ENCODE peak calls at places on chromosomes 5 and 9, in eight cellular contexts. J, F, K, R, S, V, D and X are unnamed samples. For H3K27me3 and H3K36me3, the result is how much of the 10 kb centered on the place peaks cover.

GRCh38 chr5:176528301-176528700 is 8.9 kb downstream of the RNF44 start:
- DNase-seq in J (no peak), F (no peak), K (no peak), R (no peak), S (no peak), V (no peak), D (no peak), X (peak)

GRCh38 chr5:124774002-124774318 is 27.5 kb upstream of the ZNF608 start:
- DNase-seq in J (no peak), F (no peak), K (no peak), R (no peak), S (no peak), V (no peak), D (no peak), X (no peak)

GRCh38 chr5:176596689-176597416 is 13.1 kb downstream of the GPRIN1 start:
- DNase-seq in J (no peak), F (no peak), K (peak), R (peak), S (peak), V (peak), D (peak), X (peak)

GRCh38 chr9:93254806-93255519 is 71.0 kb downstream of the WNK2 start:
- DNase-seq in J (no peak), F (no peak), K (no peak), R (peak), S (no peak), V (no peak), D (no peak), X (peak)

GRCh38 chr9:74497750-74498615 is 848 bp downstream of the RORB start:
- DNase-seq in J (no peak), F (no peak), K (peak), R (no peak), S (no peak), V (peak), D (peak), X (peak)

GRCh38 chr5:147040856-147041255 is 162.3 kb upstream of the PPP2R2B start:
- DNase-seq in J (no peak), F (no peak), K (no peak), R (no peak), S (no peak), V (no peak), D (no peak), X (no peak)

GRCh38 chr5:53915120-53915519 is 354.7 kb downstream of the NDUFS4 start:
- DNase-seq in J (no peak), F (no peak), K (no peak), R (no peak), S (no peak), V (no peak), D (no peak), X (no peak)

GRCh38 chr5:133106761-133107572 is 55.2 kb downstream of the HSPA4 start:
- DNase-seq in J (no peak), F (no peak), K (no peak), R (no peak), S (no peak), V (no peak), D (no peak), X (no peak)

GRCh38 chr9:90773593-90773992 is 28.0 kb upstream of the SYK start:
- DNase-seq in J (no peak), F (no peak), K (no peak), R (peak), S (no peak), V (peak), D (no peak), X (peak)

GRCh38 chr9:99059074-99059894 is 45.6 kb upstream of the TGFBR1 start:
- DNase-seq in J (no peak), F (no peak), K (peak), R (peak), S (no peak), V (no peak), D (no peak), X (no peak)

GRCh38 chr9:111030492-111030891 is 7.8 kb downstream of the LPAR1 start:
- DNase-seq in J (no peak), F (no peak), K (no peak), R (no peak), S (no peak), V (no peak), D (no peak), X (no peak)

GRCh38 chr5:145110826-145111225 is 724.3 kb downstream of the PRELID2 start:
- DNase-seq in J (no peak), F (no peak), K (no peak), R (no peak), S (no peak), V (no peak), D (no peak), X (no peak)

GRCh38 chr9:129776566-129776937 is 23.7 kb upstream of the PTGES start:
- DNase-seq in J (peak), F (no peak), K (peak), R (no peak), S (no peak), V (no peak), D (no peak), X (no peak)

GRCh38 chr5:45508155-45508554 is 188.0 kb downstream of the HCN1 start:
- DNase-seq in J (no peak), F (no peak), K (no peak), R (no peak), S (no peak), V (no peak), D (no peak), X (no peak)

GRCh38 chr9:112874006-112874405 is 16.7 kb downstream of the SLC46A2 start:
- DNase-seq in J (no peak), F (no peak), K (no peak), R (no peak), S (no peak), V (no peak), D (no peak), X (no peak)

GRCh38 chr9:94921072-94921471 is 194.6 kb downstream of the AOPEP start:
- DNase-seq in J (peak), F (no peak), K (peak), R (no peak), S (no peak), V (no peak), D (no peak), X (no peak)

GRCh38 chr5:138503487-138504270 is 38.4 kb downstream of the EGR1 start:
- DNase-seq in J (peak), F (peak), K (no peak), R (peak), S (no peak), V (peak), D (peak), X (peak)

GRCh38 chr9:40927260-40927631 is 201.2 kb downstream of the FOXD4L6 start:
- DNase-seq in J (no peak), F (no peak), K (no peak), R (no peak), S (no peak), V (no peak), D (no peak), X (no peak)

GRCh38 chr5:140481758-140482157 is 65.7 kb upstream of the EIF4EBP3 start:
- DNase-seq in J (no peak), F (no peak), K (no peak), R (no peak), S (no peak), V (no peak), D (no peak), X (no peak)

GRCh38 chr5:172502969-172503368 is 48.6 kb upstream of the SH3PXD2B start:
- DNase-seq in J (peak), F (no peak), K (no peak), R (no peak), S (no peak), V (peak), D (no peak), X (peak)

GRCh38 chr9:38342532-38342931 is 50.0 kb upstream of the ALDH1B1 start:
- DNase-seq in J (no peak), F (no peak), K (no peak), R (no peak), S (no peak), V (no peak), D (no peak), X (no peak)

GRCh38 chr5:134083517-134083916 is 31.0 kb upstream of the TCF7 start:
- DNase-seq in J (no peak), F (no peak), K (no peak), R (no peak), S (no peak), V (no peak), D (no peak), X (no peak)

GRCh38 chr9:79623799-79624721 is 52.3 kb downstream of the TLE4 start:
- DNase-seq in J (no peak), F (no peak), K (peak), R (peak), S (no peak), V (no peak), D (peak), X (no peak)

GRCh38 chr5:122187426-122187825 is 58.1 kb downstream of the ZNF474 start:
- DNase-seq in J (no peak), F (no peak), K (peak), R (peak), S (no peak), V (no peak), D (no peak), X (no peak)

GRCh38 chr5:176675676-176676360 is 28.5 kb downstream of the TSPAN17 start:
- DNase-seq in J (no peak), F (peak), K (no peak), R (no peak), S (no peak), V (peak), D (no peak), X (peak)

GRCh38 chr9:104899759-104900247 is 28.2 kb downstream of the ABCA1 start:
- DNase-seq in J (no peak), F (no peak), K (no peak), R (no peak), S (no peak), V (no peak), D (no peak), X (no peak)

GRCh38 chr9:110531776-110532175 is 47.8 kb downstream of the SVEP1 start:
- DNase-seq in J (no peak), F (no peak), K (no peak), R (no peak), S (no peak), V (no peak), D (no peak), X (no peak)

GRCh38 chr5:84696651-84697050 is 312.0 kb upstream of the EDIL3 start:
- DNase-seq in J (no peak), F (peak), K (no peak), R (no peak), S (no peak), V (no peak), D (no peak), X (no peak)

GRCh38 chr5:181114284-181114843 is 16.6 kb downstream of the OR2V1 start:
- DNase-seq in J (no peak), F (no peak), K (no peak), R (no peak), S (no peak), V (no peak), D (no peak), X (peak)

GRCh38 chr5:89241186-89241585 is 358.2 kb upstream of the MEF2C start:
- DNase-seq in J (no peak), F (no peak), K (no peak), R (no peak), S (no peak), V (no peak), D (no peak), X (no peak)

GRCh38 chr9:91905958-91906585 is 44.0 kb downstream of the ROR2 start:
- DNase-seq in J (no peak), F (no peak), K (peak), R (peak), S (peak), V (no peak), D (peak), X (no peak)

GRCh38 chr5:137220523-137220927 is 278.6 kb downstream of the SPOCK1 start:
- DNase-seq in J (no peak), F (peak), K (no peak), R (no peak), S (no peak), V (peak), D (no peak), X (peak)

GRCh38 chr5:82092-82491 is 9.9 kb upstream of the PLEKHG4B start:
- DNase-seq in J (no peak), F (no peak), K (no peak), R (no peak), S (no peak), V (peak), D (no peak), X (peak)

GRCh38 chr5:100409538-100409937 is 125.6 kb upstream of the FAM174A start:
- DNase-seq in J (no peak), F (no peak), K (no peak), R (no peak), S (no peak), V (no peak), D (no peak), X (no peak)

GRCh38 chr9:33445389-33445881 is 2.0 kb downstream of the AQP3 start:
- DNase-seq in J (no peak), F (no peak), K (no peak), R (peak), S (no peak), V (no peak), D (peak), X (peak)
- H3K4me3 ChIP-seq in J (no peak), F (no peak), K (no peak), R (no peak), S (peak), V (no peak), D (peak), X (no peak)

DNA sequence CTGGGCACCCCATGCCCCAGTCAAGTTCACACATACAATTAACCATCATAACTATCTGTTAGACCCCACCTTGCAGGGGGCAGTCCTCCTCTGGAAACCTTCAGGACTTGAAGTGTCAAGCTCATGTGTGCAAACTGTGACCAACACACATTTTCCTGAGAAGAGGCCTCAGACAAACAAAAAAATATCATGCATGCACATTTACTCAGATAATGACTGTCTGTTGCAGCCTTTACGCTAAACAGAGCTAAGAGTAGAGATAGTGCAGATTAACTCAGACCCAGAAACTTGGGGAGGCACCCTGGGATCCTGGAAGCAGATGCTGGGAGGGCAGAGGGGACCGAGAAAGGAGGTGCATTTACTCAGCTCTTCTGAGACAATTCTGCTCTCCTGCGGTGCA is 3.6 kb upstream of the S1PR3 start:
- DNase-seq in J (no peak), F (no peak), K (no peak), R (no peak), S (no peak), V (no peak), D (no peak), X (no peak)
- H3K27me3 ChIP-seq in J (under half), F (under half), K (under half), R (under half), S (under half), V (under half), D (under half), X (under half)

GRCh38 chr5:82855000-82855399 is 222.2 kb downstream of the TMEM167A start:
- DNase-seq in J (no peak), F (no peak), K (no peak), R (no peak), S (no peak), V (no peak), D (no peak), X (no peak)

GRCh38 chr5:82859439-82860140 is 217.6 kb downstream of the TMEM167A start:
- DNase-seq in J (no peak), F (no peak), K (no peak), R (no peak), S (no peak), V (peak), D (no peak), X (peak)

GRCh38 chr5:82861705-82862104 is 215.5 kb downstream of the TMEM167A start:
- DNase-seq in J (no peak), F (no peak), K (no peak), R (no peak), S (no peak), V (no peak), D (no peak), X (no peak)

GRCh38 chr5:82855893-82856292 is 221.3 kb downstream of the TMEM167A start:
- DNase-seq in J (no peak), F (no peak), K (no peak), R (no peak), S (no peak), V (no peak), D (no peak), X (no peak)

DNA sequence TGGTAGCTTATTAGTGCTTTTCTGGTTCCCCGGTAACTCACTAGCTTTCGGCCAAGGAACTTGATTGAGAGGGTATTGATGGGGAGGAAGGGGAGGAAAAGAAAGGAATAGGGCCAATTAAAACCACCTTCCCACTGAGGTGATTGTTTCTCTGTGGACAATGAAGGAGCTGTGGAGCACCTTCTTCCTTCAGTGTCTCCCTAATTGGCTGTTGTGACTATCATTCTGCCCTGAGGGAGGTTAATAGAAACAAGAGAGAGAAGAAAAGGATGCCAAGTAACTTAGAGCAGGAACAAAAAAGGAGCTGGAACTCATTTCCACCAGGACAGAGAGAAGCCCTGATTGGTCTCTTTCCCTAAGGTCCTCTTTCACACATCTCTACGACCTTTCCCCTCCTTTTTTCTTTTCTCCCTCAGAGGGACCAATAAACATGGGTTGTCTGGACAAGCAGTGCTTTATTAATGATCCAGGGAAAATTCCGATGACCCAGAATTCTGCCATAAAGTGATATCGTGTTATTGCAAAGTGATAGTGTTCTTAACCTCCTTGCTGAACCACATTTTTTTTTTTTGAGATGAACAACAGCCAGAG is 218.6 kb downstream of the TMEM167A start:
- DNase-seq in J (no peak), F (no peak), K (no peak), R (no peak), S (no peak), V (peak), D (no peak), X (no peak)
- H3K36me3 ChIP-seq in J (under half), F (under half), K (under half), R (under half), S (under half), V (under half), D (under half), X (under half)

GRCh38 chr5:167822241-167822640 is 469.2 kb upstream of the WWC1 start:
- DNase-seq in J (no peak), F (no peak), K (no peak), R (no peak), S (no peak), V (no peak), D (no peak), X (no peak)
- H3K4me3 ChIP-seq in J (no peak), F (no peak), K (no peak), R (no peak), S (no peak), V (no peak), D (no peak), X (no peak)

DNA sequence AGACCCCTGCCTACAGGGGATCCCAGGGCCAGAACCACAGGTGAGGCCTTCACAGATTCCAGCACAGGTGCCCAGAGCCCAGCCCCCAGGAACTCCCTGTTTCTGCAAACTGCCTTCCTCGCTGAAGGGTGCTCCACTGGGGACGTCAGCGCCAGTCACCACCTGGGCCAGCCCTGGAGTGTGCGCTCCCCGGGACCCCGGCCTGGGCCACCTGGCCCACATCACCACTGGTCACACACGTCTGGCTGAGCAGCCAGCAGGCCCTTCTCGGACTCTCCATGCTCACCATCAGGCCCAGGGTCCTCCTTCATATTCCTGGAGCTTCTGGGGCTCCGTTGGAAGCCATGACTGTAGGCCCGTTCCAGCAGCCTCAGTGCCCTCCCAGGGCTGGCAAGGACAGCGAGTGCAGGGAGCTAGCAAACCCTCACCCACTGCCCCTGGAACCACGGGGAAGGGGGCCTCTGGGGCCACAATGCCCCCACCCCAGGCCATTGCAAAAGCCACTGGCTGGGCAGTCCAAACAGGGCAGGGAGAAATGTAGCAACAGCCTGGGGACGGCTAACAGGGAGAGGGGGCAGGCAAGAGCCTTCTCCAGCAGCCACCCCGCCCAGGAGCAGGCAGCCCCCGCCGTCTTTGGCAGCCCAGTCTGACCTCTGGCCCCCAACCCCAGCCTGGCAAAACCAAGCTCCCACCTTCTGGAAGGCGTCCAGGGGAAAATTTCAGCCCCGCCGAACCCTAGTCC is 1.3 kb downstream of the AGPAT2 start:
- DNase-seq in J (no peak), F (no peak), K (no peak), R (no peak), S (no peak), V (no peak), D (no peak), X (no peak)
- H3K27me3 ChIP-seq in J (under half), F (under half), K (under half), R (under half), S (under half), V (half or more), D (under half), X (under half)

GRCh38 chr9:37156781-37157356 is 36.5 kb downstream of the ZCCHC7 start:
- DNase-seq in J (no peak), F (no peak), K (no peak), R (no peak), S (no peak), V (no peak), D (no peak), X (no peak)
- H3K36me3 ChIP-seq in J (under half), F (under half), K (under half), R (under half), S (under half), V (under half), D (under half), X (under half)

GRCh38 chr9:121885345-121885901 is 207.7 kb downstream of the TTLL11 start:
- DNase-seq in J (no peak), F (no peak), K (no peak), R (no peak), S (no peak), V (no peak), D (no peak), X (no peak)

GRCh38 chr9:121883281-121884056 is 209.6 kb downstream of the TTLL11 start:
- DNase-seq in J (no peak), F (no peak), K (no peak), R (no peak), S (no peak), V (no peak), D (no peak), X (no peak)

GRCh38 chr9:121886759-121887485 is 206.2 kb downstream of the TTLL11 start:
- DNase-seq in J (no peak), F (no peak), K (no peak), R (no peak), S (no peak), V (no peak), D (no peak), X (no peak)

GRCh38 chr9:121881920-121882500 is 211.1 kb downstream of the TTLL11 start:
- DNase-seq in J (no peak), F (no peak), K (no peak), R (no peak), S (no peak), V (no peak), D (no peak), X (no peak)

GRCh38 chr9:121884057-121884512 is 209.0 kb downstream of the TTLL11 start:
- DNase-seq in J (no peak), F (no peak), K (no peak), R (no peak), S (no peak), V (peak), D (no peak), X (peak)
- H3K4me3 ChIP-seq in J (no peak), F (no peak), K (no peak), R (no peak), S (no peak), V (peak), D (no peak), X (no peak)